ENCODE peak calls at places on chromosomes 12 and 14, in five cellular contexts. I, K, O, X and R are unnamed samples.

GRCh38 chr12:6377667-6377994 is 2.3 kb upstream of the SCNN1A start:
- DNase-seq in O (no peak), X (no peak), I (peak; percentile 81), K (no peak), R (no peak)

GRCh38 chr12:114269153-114269552 is 136.8 kb downstream of the TBX5 start:
- DNase-seq in K (no peak), O (no peak), X (no peak), I (no peak), R (no peak)

GRCh38 chr12:12333980-12334709 is 15.9 kb downstream of the MANSC1 start:
- DNase-seq in O (peak; percentile 61), K (no peak), X (peak; percentile 47), I (peak; percentile 88), R (peak; percentile 63)

GRCh38 chr14:65958664-65959562 is 527.3 kb upstream of the CCDC196 start:
- DNase-seq in K (no peak), O (no peak), X (peak; percentile 15), I (no peak), R (peak; percentile 56)

GRCh38 chr12:11650279-11650696 is 814 bp downstream of the ETV6 start:
- DNase-seq in X (no peak), I (no peak), O (no peak), K (no peak), R (no peak)

GRCh38 chr14:65344011-65344410 is 68.5 kb upstream of the FUT8 start:
- DNase-seq in K (no peak), I (no peak), X (no peak), O (no peak), R (no peak)

GRCh38 chr12:117294206-117294605 is 67.2 kb downstream of the NOS1 start:
- DNase-seq in K (no peak), O (no peak), I (no peak), X (no peak), R (no peak)

GRCh38 chr14:69779088-69779487 is 12.1 kb downstream of the SRSF5 start:
- DNase-seq in I (no peak), O (no peak), K (no peak), X (no peak), R (no peak)

GRCh38 chr12:42173961-42174521 is 29.4 kb upstream of the GXYLT1 start:
- DNase-seq in O (no peak), X (no peak), K (no peak), I (no peak), R (no peak)

GRCh38 chr14:36356862-36357261 is 36.4 kb upstream of the MBIP start:
- DNase-seq in X (no peak), O (no peak), I (no peak), K (no peak), R (no peak)

GRCh38 chr14:89012272-89013097 is 188.0 kb downstream of the TTC8 start:
- DNase-seq in X (no peak), I (no peak), K (no peak), O (no peak), R (no peak)

GRCh38 chr14:77043177-77043983 is 14.9 kb upstream of the IRF2BPL start:
- DNase-seq in O (no peak), K (no peak), X (no peak), I (peak; percentile 83), R (peak; percentile 45)

GRCh38 chr14:99317231-99318090 is 45.5 kb upstream of the BCL11B start:
- DNase-seq in I (peak; percentile 41), O (no peak), K (no peak), X (no peak), R (no peak)

GRCh38 chr14:33998263-33998662 is 47.4 kb upstream of the EGLN3 start:
- DNase-seq in I (no peak), K (no peak), X (no peak), O (no peak), R (no peak)

GRCh38 chr14:34000396-34000795 is 49.5 kb upstream of the EGLN3 start:
- DNase-seq in O (no peak), K (no peak), X (no peak), I (no peak), R (no peak)

GRCh38 chr14:33999771-34000291 is 49.0 kb upstream of the EGLN3 start:
- DNase-seq in I (no peak), X (no peak), O (no peak), K (no peak), R (no peak)

GRCh38 chr14:33997611-33998010 is 46.7 kb upstream of the EGLN3 start:
- DNase-seq in X (no peak), K (no peak), O (no peak), I (no peak), R (no peak)

GRCh38 chr14:33996450-33996849 is 45.6 kb upstream of the EGLN3 start:
- DNase-seq in X (no peak), I (no peak), O (no peak), K (no peak), R (no peak)
- TF ChIP-seq CTCF in X (no peak), I (no peak), O (no peak), K (no peak), R (no peak)

GRCh38 chr12:57840701-57841100 is 5.8 kb downstream of the CTDSP2 start:
- DNase-seq in X (no peak), K (no peak), O (no peak), I (no peak), R (peak; percentile 91)
- H3K27ac ChIP-seq in X (no peak overlapping the region), K (no peak overlapping the region), O (no peak overlapping the region), I (no peak overlapping the region), R (peak overlapping the region; percentile 87)

DNA sequence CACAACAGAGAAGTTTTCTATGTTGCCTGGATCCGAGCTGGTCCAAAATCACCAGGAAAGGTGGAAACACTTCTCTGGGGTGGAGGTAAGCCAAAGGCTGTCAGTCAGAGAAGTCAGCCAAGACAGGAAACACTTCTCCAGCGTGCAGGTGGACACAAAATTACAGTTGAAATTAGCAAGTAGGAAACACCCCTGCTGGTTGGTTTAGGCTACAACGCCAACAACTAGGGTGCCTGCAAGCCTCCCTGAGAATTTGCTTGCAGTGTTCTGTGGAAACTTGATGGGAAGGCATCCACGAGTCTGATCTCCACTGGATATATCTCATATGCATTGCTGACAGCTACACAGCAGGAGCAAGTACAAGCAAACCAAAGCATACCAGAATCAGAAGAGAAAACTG is 600.5 kb downstream of the RERGL start:
- DNase-seq in K (no peak), X (no peak), I (no peak), O (no peak), R (no peak)
- TF ChIP-seq CTCF in K (no peak), X (no peak), I (no peak), O (no peak), R (no peak)

GRCh38 chr12:46456356-46457334 is 84.1 kb upstream of the SLC38A2 start:
- DNase-seq in I (no peak), O (no peak), X (no peak), K (no peak), R (no peak)
- H3K27ac ChIP-seq in I (no peak overlapping the region), O (no peak overlapping the region), X (peak overlapping the region; percentile 80), K (peak overlapping the region; percentile 34), R (no peak overlapping the region)

GRCh38 chr12:109580684-109581333 is 7.2 kb downstream of the MVK start:
- DNase-seq in K (no peak), X (no peak), I (no peak), O (no peak), R (no peak)

GRCh38 chr12:109581856-109582255 is 8.3 kb downstream of the MVK start:
- DNase-seq in O (no peak), I (no peak), K (peak; percentile 26), X (no peak), R (peak; percentile 37)

GRCh38 chr12:109581334-109581691 is 7.7 kb downstream of the MVK start:
- DNase-seq in O (no peak), I (no peak), X (no peak), K (no peak), R (no peak)

GRCh38 chr12:109583733-109584132 is 10.1 kb downstream of the MVK start:
- DNase-seq in X (no peak), O (no peak), K (no peak), I (no peak), R (no peak)

GRCh38 chr12:109582636-109583035 is 9.0 kb downstream of the MVK start:
- DNase-seq in K (peak; percentile 26), O (no peak), X (no peak), I (no peak), R (no peak)
- TF ChIP-seq CTCF in K (peak; percentile 65), O (no peak), X (peak; percentile 27), I (no peak), R (no peak)

DNA sequence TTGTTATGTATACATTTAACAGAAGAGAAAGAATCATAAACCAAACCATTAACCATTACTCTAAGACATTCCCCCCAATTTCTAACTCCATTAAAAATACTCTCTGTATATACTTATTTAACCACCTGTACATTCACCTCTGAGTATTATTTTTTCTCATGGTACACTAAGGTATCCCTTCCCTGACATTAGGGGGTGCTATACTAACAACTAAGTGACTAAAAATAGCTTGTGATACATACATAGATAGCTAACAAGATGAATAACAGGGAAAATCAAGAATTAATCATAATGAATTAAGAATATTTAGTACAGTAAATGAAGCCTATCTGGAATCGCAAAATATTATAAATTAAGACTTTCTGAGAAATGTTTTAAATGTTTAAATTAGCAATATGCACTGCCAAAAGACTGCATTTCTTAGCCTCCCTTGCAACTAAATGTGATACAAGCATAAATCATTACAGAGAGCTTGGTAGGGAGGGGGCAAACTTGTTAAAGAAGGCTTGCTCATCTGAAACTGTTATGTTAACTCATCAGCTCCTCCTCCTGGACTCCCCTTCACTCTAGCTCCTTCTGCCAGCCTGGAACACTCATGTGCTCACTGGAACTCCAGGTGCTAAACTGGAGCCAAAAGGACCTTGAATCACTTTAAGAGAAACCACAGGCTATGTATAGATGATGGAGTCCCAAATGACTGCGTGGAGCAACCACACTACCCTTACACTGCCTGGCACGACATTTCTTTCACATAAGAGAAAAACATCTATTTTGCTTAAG is 14.9 kb downstream of the C2CD5 start:
- DNase-seq in X (no peak), I (no peak), O (no peak), K (peak; percentile 36), R (no peak)
- H3K27ac ChIP-seq in X (no peak overlapping the region), I (no peak overlapping the region), O (no peak overlapping the region), K (no peak overlapping the region), R (no peak overlapping the region)

GRCh38 chr14:104075530-104076151 is 9.9 kb upstream of the ASPG start:
- DNase-seq in O (no peak), I (no peak), X (no peak), K (no peak), R (no peak)
- TF ChIP-seq CTCF in O (no peak), I (no peak), X (peak; percentile 48), K (peak; percentile 41), R (peak; percentile 47)

GRCh38 chr12:4116251-4117111 is 157.1 kb upstream of the CCND2 start:
- DNase-seq in I (no peak), X (no peak), K (peak; percentile 55), O (no peak), R (peak; percentile 77)
- H3K27ac ChIP-seq in I (no peak overlapping the region), X (no peak overlapping the region), K (peak overlapping the region; percentile 34), O (no peak overlapping the region), R (no peak overlapping the region)

GRCh38 chr14:22434901-22435565 is 154.0 kb downstream of the DAD1 start:
- DNase-seq in O (no peak), K (no peak), I (no peak), X (no peak), R (no peak)

GRCh38 chr14:22433059-22433458 is 156.0 kb downstream of the DAD1 start:
- DNase-seq in O (no peak), K (no peak), X (no peak), I (no peak), R (no peak)

GRCh38 chr14:22429546-22429945 is 159.5 kb downstream of the DAD1 start:
- DNase-seq in I (no peak), K (no peak), X (no peak), O (no peak), R (no peak)

GRCh38 chr14:22432348-22432976 is 156.6 kb downstream of the DAD1 start:
- DNase-seq in K (peak; percentile 50), X (peak; percentile 13), O (no peak), I (no peak), R (peak; percentile 36)

GRCh38 chr14:22434030-22434429 is 155.0 kb downstream of the DAD1 start:
- DNase-seq in K (no peak), O (no peak), X (no peak), I (no peak), R (no peak)
- TF ChIP-seq CTCF in K (no peak), O (no peak), X (peak; percentile 44), I (no peak), R (no peak)